ENCODE peak calls at places on chromosome 14, in ten cellular contexts. V is activated gamma-delta T cell; A is WERI-Rb-1; D is germinal center; T is nephron progenitor cell; H is stimulated activated CD8-positive, alpha-beta memory T cell treated with anti-CD3 and anti-CD28 coated beads, Interleukin-4, amount 100 ng/mL, for 24 hours; X is NCI-H82; N is stimulated activated CD4-positive, alpha-beta T cell treated with anti-CD3 and anti-CD28 coated beads, Interleukin-2, amount 100 ng/mL, for 48 hours; G is stomach; Q is astrocyte of the spinal cord. F is an unnamed sample.

GRCh38 chr14:81529391-81529790 is 4.3 kb downstream of the SEL1L start:
- DNase-seq in V (no peak), A (no peak), D (no peak), T (no peak), H (no peak), X (no peak), N (no peak), G (no peak), Q (peak), F (no peak)

GRCh38 chr14:102723650-102724049 is 53.6 kb upstream of the TRAF3 start:
- DNase-seq in V (no peak), A (no peak), D (no peak), T (no peak), H (no peak), X (no peak), N (no peak), G (no peak), Q (no peak), F (no peak)

GRCh38 chr14:100037351-100037750 is 27.9 kb upstream of the EVL start:
- DNase-seq in V (no peak), A (no peak), D (no peak), T (no peak), H (no peak), X (peak), N (no peak), G (peak), Q (no peak), F (peak)

GRCh38 chr14:62957562-62957961 is 87.7 kb downstream of the KCNH5 start:
- DNase-seq in V (no peak), A (no peak), D (no peak), T (no peak), H (no peak), X (no peak), N (no peak), G (no peak), Q (peak), F (peak)

GRCh38 chr14:104739026-104739425 is 13.9 kb upstream of the SIVA1 start:
- DNase-seq in V (no peak), A (no peak), D (no peak), T (no peak), H (no peak), X (no peak), N (no peak), G (no peak), Q (no peak), F (no peak)

GRCh38 chr14:83096092-83096491 is 1562.4 kb upstream of the SEL1L start:
- DNase-seq in V (no peak), A (no peak), D (no peak), T (no peak), H (no peak), X (no peak), N (no peak), G (no peak), Q (peak), F (no peak)

GRCh38 chr14:57051633-57052032 is 217.1 kb downstream of the EXOC5 start:
- DNase-seq in V (no peak), A (peak), D (no peak), T (no peak), H (no peak), X (no peak), N (no peak), G (no peak), Q (no peak), F (no peak)

GRCh38 chr14:100673085-100673806 is 53.4 kb upstream of the DLK1 start:
- DNase-seq in V (no peak), A (peak), D (no peak), T (no peak), H (no peak), X (peak), N (no peak), G (peak), Q (no peak), F (peak)

GRCh38 chr14:97413991-97414717 is 617.0 kb downstream of the VRK1 start:
- DNase-seq in V (no peak), A (no peak), D (no peak), T (no peak), H (no peak), X (no peak), N (no peak), G (no peak), Q (no peak), F (no peak)

GRCh38 chr14:92914087-92914656 is 8.8 kb upstream of the CHGA start:
- DNase-seq in V (no peak), A (no peak), D (no peak), T (peak), H (peak), X (no peak), N (peak), G (no peak), Q (peak), F (peak)

GRCh38 chr14:78863143-78863542 is 693.0 kb downstream of the NRXN3 start:
- DNase-seq in V (no peak), A (no peak), D (no peak), T (peak), H (no peak), X (no peak), N (peak), G (no peak), Q (peak), F (peak)

GRCh38 chr14:51442513-51443175 is 202.6 kb downstream of the TMX1 start:
- DNase-seq in V (no peak), A (no peak), D (no peak), T (no peak), H (no peak), X (no peak), N (no peak), G (no peak), Q (peak), F (peak)

GRCh38 chr14:56858422-56858821 is 48.1 kb upstream of the OTX2 start:
- DNase-seq in V (no peak), A (no peak), D (no peak), T (no peak), H (no peak), X (no peak), N (no peak), G (no peak), Q (no peak), F (peak)

GRCh38 chr14:68815288-68816182 is 22.7 kb upstream of the ZFP36L1 start:
- DNase-seq in V (peak), A (no peak), D (peak), T (no peak), H (no peak), X (no peak), N (no peak), G (no peak), Q (no peak), F (no peak)

GRCh38 chr14:31261859-31262739 is 54.5 kb upstream of the HECTD1 start:
- DNase-seq in V (no peak), A (no peak), D (no peak), T (no peak), H (no peak), X (peak), N (no peak), G (peak), Q (peak), F (peak)

GRCh38 chr14:62146014-62146413 is 383.8 kb downstream of the SNAPC1 start:
- DNase-seq in V (no peak), A (no peak), D (no peak), T (no peak), H (no peak), X (no peak), N (no peak), G (no peak), Q (no peak), F (no peak)

GRCh38 chr14:65769151-65769550 is 356.6 kb downstream of the FUT8 start:
- DNase-seq in V (no peak), A (no peak), D (no peak), T (no peak), H (no peak), X (peak), N (no peak), G (no peak), Q (no peak), F (no peak)

GRCh38 chr14:106083082-106083481 is 556.7 kb downstream of the TMEM121 start:
- DNase-seq in V (no peak), A (no peak), D (no peak), T (no peak), H (no peak), X (no peak), N (no peak), G (no peak), Q (no peak), F (no peak)

GRCh38 chr14:88492272-88493089 is 62.3 kb downstream of the PTPN21 start:
- DNase-seq in V (no peak), A (peak), D (peak), T (peak), H (peak), X (peak), N (peak), G (peak), Q (peak), F (peak)

GRCh38 chr14:71371711-71372396 is 464.6 kb downstream of the PCNX1 start:
- DNase-seq in V (no peak), A (no peak), D (no peak), T (no peak), H (no peak), X (no peak), N (no peak), G (no peak), Q (peak), F (peak)

GRCh38 chr14:102944448-102945330 is 22.2 kb downstream of the AMN start:
- DNase-seq in V (no peak), A (no peak), D (no peak), T (no peak), H (no peak), X (no peak), N (no peak), G (no peak), Q (no peak), F (no peak)